ENCODE peak calls at places on chromosome 17, in six cellular contexts. L is mesenchymal stem cell, D is mesendoderm, N is IMR-90, H is H9, Q is neuronal stem cell. Y is an unnamed sample.

GRCh38 chr17:74677558-74678466 is 34.9 kb downstream of the CD300LF start:
- DNase-seq in Q (no peak), N (peak), H (peak), L (peak), D (peak), Y (no peak)

GRCh38 chr17:75499313-75500022 is 15.9 kb downstream of the CASKIN2 start:
- DNase-seq in N (no peak), H (no peak), D (no peak), L (no peak), Q (no peak), Y (no peak)

GRCh38 chr17:57511475-57512123 is 233.5 kb downstream of the CCDC182 start:
- DNase-seq in D (no peak), N (no peak), Q (no peak), H (no peak), L (no peak), Y (no peak)

GRCh38 chr17:10879110-10879509 is 41.2 kb upstream of the PIRT start:
- DNase-seq in L (no peak), H (peak), N (no peak), Q (peak), D (peak), Y (no peak)

GRCh38 chr17:34177642-34178041 is 77.4 kb upstream of the CCL2 start:
- DNase-seq in H (no peak), Q (no peak), L (peak), N (peak), D (no peak), Y (no peak)

GRCh38 chr17:57875109-57876022 is 25.5 kb upstream of the MRPS23 start:
- DNase-seq in H (peak), N (peak), D (peak), Q (peak), L (peak), Y (peak)

GRCh38 chr17:2289878-2290478 is 13.6 kb downstream of the SMG6 start:
- DNase-seq in L (no peak), H (no peak), N (peak), D (no peak), Q (no peak), Y (no peak)

GRCh38 chr17:48961516-48962233 is 6.7 kb downstream of the GIP start:
- DNase-seq in N (peak), Q (no peak), H (peak), L (peak), D (peak), Y (no peak)

GRCh38 chr17:63709110-63709509 is 9.2 kb upstream of the LIMD2 start:
- DNase-seq in D (no peak), L (no peak), N (no peak), Q (no peak), H (no peak), Y (no peak)

GRCh38 chr17:2814499-2815341 is 18.5 kb downstream of the RAP1GAP2 start:
- DNase-seq in N (no peak), D (no peak), H (peak), Q (no peak), L (no peak), Y (no peak)

GRCh38 chr17:39739020-39739884 is 1.5 kb downstream of the GRB7 start:
- DNase-seq in Q (no peak), H (peak), N (no peak), L (no peak), D (peak), Y (peak)

GRCh38 chr17:75406222-75406615 is 741 bp upstream of the GRB2 start:
- DNase-seq in Q (no peak), H (peak), N (no peak), L (no peak), D (no peak), Y (no peak)

GRCh38 chr17:2195729-2196128 is 107.9 kb downstream of the SMG6 start:
- DNase-seq in Q (no peak), N (no peak), D (no peak), H (no peak), L (no peak), Y (no peak)

GRCh38 chr17:62703776-62704380 is 76.4 kb downstream of the MRC2 start:
- DNase-seq in L (peak), N (peak), H (peak), D (peak), Q (peak), Y (no peak)

GRCh38 chr17:61431594-61432311 is 20.5 kb upstream of the TBX4 start:
- DNase-seq in L (no peak), H (no peak), Q (no peak), D (no peak), N (peak), Y (no peak)

GRCh38 chr17:10123093-10123492 is 75.3 kb downstream of the GAS7 start:
- DNase-seq in D (no peak), L (no peak), Q (no peak), N (no peak), H (no peak), Y (no peak)

GRCh38 chr17:20264996-20265395 is 202.3 kb downstream of the LGALS9B start:
- DNase-seq in Q (no peak), L (no peak), H (no peak), D (no peak), N (no peak), Y (no peak)

GRCh38 chr17:73064084-73064938 is 28.2 kb downstream of the SLC39A11 start:
- DNase-seq in D (no peak), H (no peak), Q (no peak), N (no peak), L (peak), Y (no peak)

GRCh38 chr17:61648587-61648986 is 57.6 kb upstream of the NACA2 start:
- DNase-seq in L (no peak), H (no peak), D (no peak), Q (no peak), N (no peak), Y (no peak)

GRCh38 chr17:31582151-31582907 is 190.9 kb downstream of the RAB11FIP4 start:
- DNase-seq in L (peak), H (peak), Q (no peak), D (no peak), N (peak), Y (no peak)

GRCh38 chr17:71628306-71628705 is 492.5 kb upstream of the SOX9 start:
- DNase-seq in D (no peak), Q (no peak), H (no peak), L (peak), N (no peak), Y (no peak)

DNA sequence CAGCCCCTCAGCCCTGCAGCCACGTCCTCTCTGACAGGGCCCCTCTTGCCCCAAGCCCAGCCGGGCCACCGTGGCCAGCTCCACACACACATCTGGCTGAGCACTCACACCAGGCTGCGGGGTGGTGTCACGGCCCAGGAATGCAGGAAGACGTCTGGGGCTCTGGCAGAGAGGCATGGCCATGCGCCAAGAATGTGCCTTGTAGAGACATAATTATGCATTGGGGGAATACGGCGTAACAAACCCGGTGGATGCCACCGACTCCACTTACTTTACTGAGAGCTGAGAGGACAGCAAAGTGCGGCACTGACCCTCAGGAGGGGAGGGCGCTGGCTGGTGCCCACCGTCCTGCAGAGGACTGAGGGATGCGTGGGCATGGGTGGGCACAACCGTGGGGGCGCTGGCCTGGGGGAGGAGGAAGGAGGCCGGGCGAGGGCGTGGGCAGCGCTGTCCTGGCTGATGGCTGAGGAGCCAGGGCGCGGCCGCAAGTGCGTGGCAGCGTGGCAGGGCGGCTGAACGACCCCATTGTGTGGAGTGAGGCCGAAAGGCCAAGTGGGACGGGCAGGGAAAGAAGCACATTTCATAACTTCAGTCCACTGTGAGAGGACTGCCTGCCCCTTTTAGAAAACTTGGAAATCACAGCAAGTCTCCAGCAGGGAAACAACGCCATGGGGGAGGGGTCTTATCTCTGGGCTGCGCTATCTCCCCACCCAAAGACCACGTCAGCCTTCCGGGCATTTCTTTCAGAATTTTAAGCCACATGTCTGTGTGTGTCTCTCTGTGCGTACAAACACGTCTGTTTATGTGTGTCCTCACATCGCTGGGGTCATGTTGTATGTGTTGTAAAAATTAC is 30.6 kb downstream of the METRNL start:
- DNase-seq in N (peak), Q (no peak), L (peak), D (peak), H (no peak), Y (no peak)
- H2BK5ac ChIP-seq in N (peak), Q (no peak), L (peak), D (no peak), H (no peak), Y (no peak)

GRCh38 chr17:50199651-50200446 is 1.6 kb downstream of the COL1A1 start:
- DNase-seq in N (peak), D (peak), L (peak), H (peak), Q (peak), Y (no peak)
- H2BK5ac ChIP-seq in N (peak), D (no peak), L (peak), H (no peak), Q (no peak), Y (no peak)

GRCh38 chr17:4483012-4483840 is 15.5 kb upstream of the SPNS2 start:
- DNase-seq in N (no peak), H (no peak), D (peak), Q (no peak), L (no peak), Y (no peak)
- H2BK5ac ChIP-seq in N (no peak), H (no peak), D (no peak), Q (no peak), L (peak), Y (no peak)

DNA sequence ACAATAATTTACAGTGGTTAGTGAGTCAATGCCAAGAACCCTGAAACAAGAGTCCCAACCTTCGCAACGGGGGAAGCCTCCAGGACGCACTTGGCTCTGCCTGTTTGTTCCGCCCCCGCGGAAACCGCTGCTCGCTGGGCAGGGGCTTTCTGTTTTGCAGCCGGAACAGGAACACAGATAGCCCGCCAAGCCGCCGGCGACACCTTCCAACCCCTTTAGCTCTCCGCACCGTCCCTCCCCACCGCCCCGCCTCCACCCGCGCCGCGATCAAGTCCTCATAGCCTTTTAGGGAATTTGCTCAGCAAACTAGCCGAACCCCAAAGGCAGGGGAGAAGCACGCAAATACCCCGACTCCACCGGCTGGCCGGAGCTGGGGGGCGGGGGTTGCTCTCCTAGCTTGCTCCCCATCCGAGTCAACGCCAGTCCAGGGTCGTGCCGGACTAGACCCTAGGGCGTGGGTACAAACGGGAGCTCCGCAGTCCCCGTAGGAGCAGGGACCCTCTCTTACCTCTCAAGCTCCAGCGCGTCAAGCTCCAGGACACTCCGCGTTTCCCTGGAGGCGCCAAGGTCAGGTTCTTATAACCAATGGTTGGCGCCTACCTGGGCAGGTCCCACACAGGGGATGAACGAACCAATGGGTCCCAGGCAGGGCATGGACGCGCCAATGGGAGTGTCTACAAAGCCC is at the start of gene SLFN13:
- DNase-seq in L (peak), D (peak), Q (peak), N (peak), H (peak), Y (peak)
- H2BK5ac ChIP-seq in L (peak), D (no peak), Q (no peak), N (no peak), H (no peak), Y (peak)

DNA sequence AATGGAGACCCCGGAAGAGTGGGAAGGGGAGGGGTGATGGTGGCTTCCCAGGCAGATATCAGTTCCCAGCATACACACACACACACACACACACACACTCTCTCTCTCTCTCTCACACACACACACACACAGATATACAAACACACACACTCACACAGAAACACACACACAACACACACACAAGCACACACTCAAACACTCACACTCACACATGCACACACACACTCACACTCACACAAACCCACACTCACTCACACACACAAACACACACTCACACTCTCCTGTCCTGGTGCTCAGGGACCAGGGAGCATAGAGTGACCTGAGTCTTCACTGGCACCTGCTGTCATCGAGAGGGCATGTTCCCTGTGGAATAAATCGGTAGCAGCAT is 5.6 kb downstream of the CA4 start:
- DNase-seq in N (no peak), Q (no peak), L (no peak), D (no peak), H (no peak), Y (no peak)
- H2BK5ac ChIP-seq in N (peak), Q (no peak), L (no peak), D (no peak), H (no peak), Y (no peak)

DNA sequence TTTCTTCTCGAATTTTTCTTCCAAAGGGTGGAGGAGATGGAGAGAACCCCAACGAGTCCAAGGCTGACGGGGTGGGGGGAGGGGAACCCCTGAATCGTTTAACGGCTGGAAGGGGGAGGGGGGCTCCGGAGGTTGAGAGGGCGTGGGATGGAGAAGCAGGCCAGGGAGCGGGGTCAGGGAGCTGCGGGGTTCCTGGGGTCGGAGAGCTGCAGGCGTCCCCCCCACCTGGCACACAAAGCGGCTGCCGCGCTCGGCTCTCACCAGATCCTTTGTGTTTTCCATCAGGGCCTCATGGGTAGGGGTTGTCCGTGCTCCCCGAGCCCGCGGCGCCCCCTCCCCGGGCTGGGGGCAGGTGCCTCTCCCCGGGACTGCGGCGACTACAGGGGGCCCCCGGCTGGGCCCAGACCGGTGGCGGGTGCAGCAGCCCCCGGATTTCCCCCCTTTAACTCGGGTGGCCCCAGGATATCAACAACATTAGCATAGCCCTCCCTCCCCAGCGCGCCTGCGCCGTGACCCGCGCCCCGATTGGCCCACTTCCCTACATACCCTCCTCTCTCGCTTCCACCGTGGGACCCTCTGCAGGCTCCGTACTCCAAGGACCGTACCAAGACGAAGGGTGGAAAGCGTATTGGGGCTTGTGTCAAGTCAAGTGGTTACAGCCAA is at the start of gene MBTD1:
- DNase-seq in D (peak), L (peak), Q (no peak), N (peak), H (peak), Y (peak)
- H2BK5ac ChIP-seq in D (peak), L (peak), Q (peak), N (peak), H (peak), Y (peak)

GRCh38 chr17:41773731-41774193 is 12.7 kb downstream of the JUP start:
- DNase-seq in D (no peak), L (peak), Q (no peak), H (no peak), N (peak), Y (no peak)

GRCh38 chr17:41772586-41773189 is 13.8 kb downstream of the JUP start:
- DNase-seq in Q (no peak), L (no peak), N (no peak), D (no peak), H (no peak), Y (no peak)

GRCh38 chr17:41771389-41772206 is 14.9 kb downstream of the JUP start:
- DNase-seq in D (no peak), Q (no peak), H (no peak), L (no peak), N (no peak), Y (no peak)

GRCh38 chr17:41772218-41772585 is 14.3 kb downstream of the JUP start:
- DNase-seq in H (peak), L (no peak), Q (no peak), D (peak), N (no peak), Y (peak)

GRCh38 chr17:41773190-41773588 is 13.3 kb downstream of the JUP start:
- DNase-seq in H (peak), D (peak), Q (no peak), L (peak), N (peak), Y (no peak)
- H2BK5ac ChIP-seq in H (no peak), D (no peak), Q (no peak), L (peak), N (peak), Y (peak)

GRCh38 chr17:76585649-76586593 is at the start of gene ST6GALNAC2:
- DNase-seq in Q (no peak), L (peak), H (no peak), D (peak), N (no peak), Y (no peak)

GRCh38 chr17:76585048-76585648 is 512 bp downstream of the ST6GALNAC2 start:
- DNase-seq in Q (peak), D (peak), L (peak), N (no peak), H (peak), Y (peak)

GRCh38 chr17:76586741-76587487 is 1.3 kb upstream of the ST6GALNAC2 start:
- DNase-seq in H (no peak), D (peak), N (no peak), L (no peak), Q (no peak), Y (no peak)

GRCh38 chr17:76582660-76583059 is 3.0 kb downstream of the ST6GALNAC2 start:
- DNase-seq in D (no peak), H (no peak), N (no peak), L (no peak), Q (no peak), Y (no peak)

GRCh38 chr17:76584427-76585047 is 1.1 kb downstream of the ST6GALNAC2 start:
- DNase-seq in H (no peak), L (no peak), N (no peak), Q (peak), D (peak), Y (no peak)
- H2BK5ac ChIP-seq in H (no peak), L (no peak), N (no peak), Q (no peak), D (no peak), Y (no peak)

GRCh38 chr17:412211-413015 is 59.8 kb upstream of the RPH3AL start:
- DNase-seq in N (peak), H (no peak), D (peak), L (peak), Q (peak), Y (no peak)

GRCh38 chr17:409848-410673 is 57.5 kb upstream of the RPH3AL start:
- DNase-seq in L (peak), N (peak), D (peak), Q (peak), H (peak), Y (peak)

GRCh38 chr17:409308-409847 is 56.8 kb upstream of the RPH3AL start:
- DNase-seq in D (no peak), L (no peak), H (no peak), N (no peak), Q (no peak), Y (no peak)

GRCh38 chr17:411416-412120 is 59.0 kb upstream of the RPH3AL start:
- DNase-seq in H (no peak), L (no peak), N (no peak), D (no peak), Q (no peak), Y (no peak)

DNA sequence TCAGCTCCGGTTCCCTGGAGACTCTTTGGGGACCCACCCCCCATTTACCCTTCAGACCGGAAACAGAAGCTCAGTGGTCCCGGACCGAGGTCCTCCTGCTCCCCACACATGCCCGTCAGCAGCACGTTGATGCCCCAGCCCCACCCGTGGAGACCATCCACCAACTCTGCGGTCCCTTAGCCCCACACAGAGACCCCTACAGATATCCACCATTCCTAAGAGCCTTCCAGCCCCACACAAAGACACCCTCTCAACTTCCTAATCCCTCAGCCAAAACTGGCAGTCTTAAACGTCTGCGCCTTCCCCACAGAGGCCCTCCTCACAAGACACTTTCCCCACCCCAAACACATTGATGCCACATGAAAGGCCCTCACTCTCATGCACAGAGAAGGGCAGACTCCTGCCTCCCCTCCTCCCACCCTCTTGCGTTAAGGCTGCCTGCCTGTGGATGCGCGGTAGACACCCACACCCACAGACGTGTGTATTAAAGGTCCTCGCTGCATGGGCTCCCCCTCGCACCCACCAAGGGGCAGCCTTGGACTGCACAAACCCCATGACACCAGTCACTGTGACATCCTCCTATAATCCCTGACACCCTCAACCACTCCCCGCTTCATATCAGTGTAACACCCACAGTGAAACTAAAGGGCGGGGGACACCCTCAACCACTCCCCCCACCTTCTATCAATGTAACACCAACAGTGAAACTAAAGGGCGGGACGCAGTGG is 58.2 kb upstream of the RPH3AL start:
- DNase-seq in D (peak), L (peak), N (peak), H (peak), Q (peak), Y (no peak)
- H2BK5ac ChIP-seq in D (peak), L (peak), N (peak), H (no peak), Q (no peak), Y (peak)